ENCODE peak calls at places on chromosomes 13 and 19, in five cellular contexts. B, N, Y, V and A are unnamed samples.

GRCh38 chr13:52345048-52345447 is 60.9 kb downstream of the THSD1 start:
- DNase-seq in B (peak; percentile 57), V (no peak), Y (no peak), N (no peak), A (no peak)

GRCh38 chr19:31350033-31350692 is 927 bp upstream of the TSHZ3 start:
- DNase-seq in N (no peak), V (no peak), Y (no peak), B (peak; percentile 34), A (no peak)

GRCh38 chr13:113089693-113090414 is 15.7 kb upstream of the F7 start:
- DNase-seq in B (no peak), Y (no peak), V (no peak), N (no peak), A (no peak)

GRCh38 chr13:76887070-76887563 is 912 bp upstream of the KCTD12 start:
- DNase-seq in Y (no peak), N (no peak), V (no peak), B (no peak), A (no peak)

GRCh38 chr13:46894534-46894906 is 2.3 kb downstream of the HTR2A start:
- DNase-seq in V (no peak), Y (no peak), N (no peak), B (no peak), A (no peak)

GRCh38 chr19:29404951-29405727 is 120.7 kb upstream of the VSTM2B start:
- DNase-seq in V (no peak), B (no peak), Y (peak; percentile 19), N (no peak), A (no peak)

GRCh38 chr13:95445116-95445515 is 107.4 kb upstream of the CLDN10 start:
- DNase-seq in Y (no peak), V (no peak), B (no peak), N (no peak), A (no peak)

GRCh38 chr13:32746474-32746873 is 160.2 kb downstream of the PDS5B start:
- DNase-seq in B (no peak), N (no peak), V (no peak), Y (no peak), A (no peak)

GRCh38 chr19:489418-490196 is 6.7 kb upstream of the MADCAM1 start:
- DNase-seq in B (peak; percentile 31), N (no peak), Y (no peak), V (peak; percentile 44), A (no peak)

GRCh38 chr13:33845572-33846305 is 27.8 kb downstream of the RFC3 start:
- DNase-seq in B (no peak), Y (no peak), N (no peak), V (no peak), A (no peak)

GRCh38 chr19:45558399-45558878 is 26.2 kb downstream of the OPA3 start:
- DNase-seq in Y (no peak), N (peak; percentile 72), B (peak; percentile 58), V (peak; percentile 29), A (peak; percentile 63)
- TF ChIP-seq CTCF in Y (peak; percentile 64), N (peak; percentile 79), B (peak; percentile 80), V (peak; percentile 29), A (peak; percentile 53)

DNA sequence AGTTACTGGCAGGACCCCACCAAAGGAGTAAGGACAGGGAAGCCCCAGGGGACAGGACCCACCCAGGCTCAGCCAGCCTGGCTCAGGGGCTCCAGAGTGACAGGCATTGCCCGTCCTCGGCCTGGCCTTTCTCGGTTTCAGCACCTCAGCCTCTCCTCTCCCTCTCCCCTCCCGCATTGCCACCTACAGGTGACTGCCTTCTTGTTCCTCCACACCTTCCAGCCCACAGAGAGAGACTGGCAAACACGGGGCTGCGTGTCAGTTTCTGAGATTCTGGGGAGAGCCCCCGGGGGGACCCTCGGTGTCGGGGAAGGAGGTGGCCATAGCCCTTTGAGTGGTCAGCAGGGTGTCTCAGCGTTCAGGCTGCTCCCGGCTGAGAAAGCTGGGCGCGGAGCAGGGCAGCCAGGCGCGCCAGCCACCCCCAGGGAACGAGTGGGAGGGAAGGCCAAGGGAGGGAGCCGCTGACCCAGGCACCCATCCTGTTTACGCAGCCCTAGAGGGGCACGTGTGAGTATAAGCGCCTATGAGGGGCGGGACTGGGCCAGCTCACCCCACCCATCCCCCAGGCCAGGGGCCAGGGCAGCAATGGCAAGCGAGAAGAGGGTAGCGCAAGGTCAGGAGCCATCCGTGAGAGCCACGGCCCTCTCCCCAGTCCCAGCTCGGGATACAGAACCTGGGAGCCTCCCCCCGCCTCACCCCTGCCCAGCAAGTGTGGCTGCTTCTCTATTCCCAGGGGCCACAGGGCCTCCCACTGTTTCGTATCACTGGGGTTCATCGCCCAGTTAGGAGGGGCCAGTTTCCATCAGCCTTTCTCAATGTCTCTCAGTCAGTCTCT is 743 bp upstream of the DMKN start:
- DNase-seq in B (peak; percentile 54), V (no peak), N (no peak), Y (no peak), A (peak; percentile 54)
- TF ChIP-seq CTCF in B (no peak), V (no peak), N (no peak), Y (peak; percentile 26), A (peak; percentile 25)

GRCh38 chr19:28010656-28011055 is 1202.3 kb downstream of the UQCRFS1 start:
- DNase-seq in V (no peak), B (no peak), Y (no peak), N (no peak), A (no peak)

GRCh38 chr19:28008695-28009094 is 1204.3 kb downstream of the UQCRFS1 start:
- DNase-seq in B (no peak), Y (no peak), N (no peak), V (no peak), A (no peak)

GRCh38 chr19:28009696-28010095 is 1203.3 kb downstream of the UQCRFS1 start:
- DNase-seq in N (no peak), V (no peak), B (no peak), Y (no peak), A (no peak)

GRCh38 chr19:28014821-28015405 is 1198.0 kb downstream of the UQCRFS1 start:
- DNase-seq in N (no peak), B (no peak), Y (no peak), V (no peak), A (no peak)

GRCh38 chr19:28012361-28012760 is 1200.6 kb downstream of the UQCRFS1 start:
- DNase-seq in V (no peak), N (no peak), Y (no peak), B (no peak), A (no peak)
- TF ChIP-seq CTCF in V (no peak), N (no peak), Y (peak; percentile 33), B (no peak), A (no peak)

DNA sequence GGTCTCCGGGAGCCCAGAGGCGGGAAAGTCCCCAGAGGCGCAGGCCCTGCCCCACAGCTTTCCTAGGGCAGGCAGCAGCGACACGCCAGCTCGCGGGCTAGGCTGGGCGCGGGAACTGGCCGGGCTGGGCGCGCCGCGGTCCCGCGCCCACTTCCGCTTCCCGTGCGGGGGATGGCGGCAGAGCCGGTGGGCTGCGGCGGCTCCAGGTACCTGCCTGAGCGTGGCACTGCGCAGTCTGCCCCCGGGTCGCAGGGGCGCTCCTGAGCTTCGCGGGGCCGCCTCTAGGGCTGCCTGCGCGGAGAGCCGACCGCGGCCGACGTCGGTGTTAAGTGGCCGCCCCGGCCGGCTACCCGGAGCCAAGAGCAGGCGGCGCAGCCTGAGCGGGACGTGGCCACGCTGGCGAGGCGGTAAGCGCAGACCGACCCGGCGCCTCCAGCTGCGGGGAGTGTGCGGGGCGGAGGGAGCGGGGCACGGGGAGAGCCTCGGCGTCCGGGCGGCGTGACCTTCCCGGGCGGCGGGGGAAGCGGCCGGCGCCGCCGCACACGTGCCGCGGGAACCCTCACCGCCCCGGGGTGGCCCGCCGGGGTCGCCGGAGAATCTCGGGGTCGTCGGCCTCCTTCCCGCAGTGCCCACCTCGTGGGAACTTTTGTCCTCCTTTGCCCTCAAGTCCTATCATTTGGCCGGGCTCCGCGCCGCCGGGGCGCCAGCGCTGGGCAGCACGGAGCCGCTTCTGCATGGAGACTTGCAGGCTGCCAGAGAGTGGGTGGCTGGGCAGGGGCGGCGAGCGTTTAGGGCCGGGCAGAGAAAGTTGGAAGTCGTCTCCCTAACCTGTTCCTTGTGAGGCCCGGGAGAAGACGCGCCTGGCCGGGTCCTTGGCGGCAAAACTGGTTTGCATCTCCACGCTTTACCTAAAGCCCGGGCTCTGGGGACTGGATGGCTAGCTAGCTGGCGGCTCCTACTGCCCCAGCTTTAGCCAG is 31.4 kb upstream of the MPHOSPH8 start:
- DNase-seq in N (peak; percentile 37), Y (peak; percentile 66), V (peak; percentile 19), B (peak; percentile 41), A (peak; percentile 69)
- TF ChIP-seq CTCF in N (no peak), Y (peak; percentile 48), V (no peak), B (no peak), A (no peak)